ENCODE peak calls at places on chromosomes 1 and 21, in ten cellular contexts. S is ovary; L is WERI-Rb-1; U is OCI-LY7; H is lower lobe of right lung; Z is fibroblast of mammary gland; G is fibroblast of lung; X is left ventricle myocardium inferior; O is CD4-positive, alpha-beta T cell; C is progenitor cell of endocrine pancreas. R is an unnamed sample.

GRCh38 chr21:37658994-37659458 is 257.2 kb downstream of the KCNJ6 start:
- DNase-seq in L (no peak), U (no peak), O (no peak), S (no peak), Z (peak), C (no peak), H (no peak), G (peak), X (no peak), R (no peak)

GRCh38 chr1:228921473-228921872 is 186.2 kb downstream of the RHOU start:
- DNase-seq in L (no peak), Z (no peak), U (no peak), S (no peak), O (no peak), C (no peak), G (no peak), H (peak), X (no peak), R (no peak)

GRCh38 chr1:81304187-81304586 is 496.5 kb upstream of the ADGRL2 start:
- DNase-seq in S (no peak), C (no peak), U (no peak), X (no peak), O (no peak), Z (peak), H (no peak), L (no peak), G (peak), R (no peak)

GRCh38 chr21:33228455-33228854 is 1.3 kb upstream of the IFNAR2 start:
- DNase-seq in Z (no peak), L (no peak), O (no peak), X (no peak), U (no peak), H (no peak), S (no peak), C (no peak), G (no peak), R (no peak)

GRCh38 chr21:46274797-46275390 is 10.5 kb downstream of the MCM3AP start:
- DNase-seq in S (no peak), G (no peak), L (no peak), Z (no peak), C (no peak), U (no peak), X (no peak), H (no peak), O (no peak), R (no peak)

GRCh38 chr1:224769987-224770693 is 154.0 kb downstream of the CNIH3 start:
- DNase-seq in H (no peak), G (peak), S (no peak), Z (peak), X (no peak), O (no peak), L (no peak), U (no peak), C (no peak), R (no peak)

GRCh38 chr1:209772116-209772515 is 12.2 kb downstream of the C1orf74 start:
- DNase-seq in H (no peak), Z (no peak), X (no peak), S (no peak), O (no peak), L (peak), U (no peak), C (no peak), G (no peak), R (no peak)

GRCh38 chr1:169113613-169114119 is 7.2 kb downstream of the ATP1B1 start:
- DNase-seq in S (no peak), U (peak), X (no peak), C (no peak), G (peak), Z (peak), H (no peak), L (no peak), O (no peak), R (no peak)

GRCh38 chr1:3198371-3199287 is 129.6 kb downstream of the PRDM16 start:
- DNase-seq in C (no peak), O (no peak), U (no peak), S (no peak), G (no peak), Z (no peak), L (peak), X (no peak), H (no peak), R (no peak)

GRCh38 chr1:118986839-118987430 is 1.2 kb downstream of the TBX15 start:
- DNase-seq in H (no peak), S (no peak), C (no peak), O (no peak), L (no peak), U (no peak), G (no peak), Z (no peak), X (no peak), R (peak)

GRCh38 chr1:30234091-30234490 is 489.3 kb downstream of the MATN1 start:
- DNase-seq in S (no peak), U (no peak), G (no peak), L (no peak), Z (no peak), C (no peak), O (no peak), H (no peak), X (no peak), R (no peak)

GRCh38 chr1:187948170-187948794 is 1119.5 kb downstream of the PLA2G4A start:
- DNase-seq in Z (no peak), S (no peak), X (no peak), G (no peak), U (no peak), H (no peak), C (no peak), L (no peak), O (no peak), R (no peak)

GRCh38 chr1:187947359-187947758 is 1118.6 kb downstream of the PLA2G4A start:
- DNase-seq in C (no peak), G (no peak), U (no peak), X (no peak), Z (no peak), L (no peak), H (no peak), S (no peak), O (no peak), R (no peak)

GRCh38 chr1:187938092-187938491 is 1109.3 kb downstream of the PLA2G4A start:
- DNase-seq in G (no peak), S (no peak), O (no peak), H (no peak), C (no peak), L (no peak), Z (no peak), X (no peak), U (no peak), R (no peak)

GRCh38 chr1:187942986-187943385 is 1114.2 kb downstream of the PLA2G4A start:
- DNase-seq in Z (no peak), C (no peak), G (no peak), H (no peak), U (no peak), O (no peak), S (no peak), X (no peak), L (no peak), R (no peak)

DNA sequence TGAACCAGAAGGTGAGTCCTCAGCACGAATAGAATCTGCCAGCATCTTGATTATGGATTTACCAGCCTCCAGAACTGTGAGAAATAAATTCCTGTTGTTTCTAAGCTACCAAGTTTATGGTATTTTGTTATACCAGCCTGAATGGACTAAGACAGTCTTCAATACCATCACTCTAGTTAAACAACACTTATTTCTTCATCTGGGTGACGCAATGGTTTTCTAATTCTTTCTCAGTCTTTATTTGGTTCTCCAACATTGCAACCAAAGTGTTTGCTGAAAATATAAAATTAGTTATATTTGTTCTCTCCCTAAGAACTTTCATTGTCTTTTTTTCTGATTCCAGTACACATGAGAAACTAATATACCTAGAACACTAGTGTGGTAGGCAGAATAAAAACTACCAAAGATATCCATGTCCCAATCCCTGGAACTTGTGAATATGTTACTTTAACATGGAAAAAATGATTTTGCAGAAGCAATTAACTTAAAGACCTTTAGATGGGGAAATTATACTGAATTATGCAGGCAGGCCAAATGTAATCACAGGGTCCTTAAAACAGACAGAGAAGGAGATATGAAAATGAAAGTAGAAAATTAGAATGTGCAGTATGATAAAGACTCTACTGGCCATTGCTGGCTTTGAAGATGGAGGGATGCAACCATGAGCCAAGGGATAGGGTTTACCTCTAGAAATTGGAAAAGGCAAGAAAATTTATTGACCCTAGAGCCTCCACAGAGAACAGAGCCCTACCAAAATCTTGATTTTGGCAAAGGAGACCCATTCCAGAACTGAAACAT is 1115.1 kb downstream of the PLA2G4A start:
- DNase-seq in L (no peak), O (no peak), C (no peak), Z (no peak), X (no peak), S (no peak), G (peak), U (no peak), H (no peak), R (no peak)
- TF ChIP-seq CTCF in L (no peak), O (no peak), C (no peak), Z (no peak), X (no peak), S (no peak), G (no peak), U (no peak), H (no peak), R (no peak)

GRCh38 chr1:23804183-23804582 is 3.6 kb upstream of the GALE start:
- DNase-seq in U (no peak), G (no peak), S (no peak), H (no peak), C (no peak), L (no peak), Z (no peak), X (no peak), O (no peak), R (no peak)
- TF ChIP-seq CTCF in U (peak), G (no peak), S (no peak), H (peak), C (peak), L (peak), Z (peak), X (no peak), O (no peak), R (no peak)

DNA sequence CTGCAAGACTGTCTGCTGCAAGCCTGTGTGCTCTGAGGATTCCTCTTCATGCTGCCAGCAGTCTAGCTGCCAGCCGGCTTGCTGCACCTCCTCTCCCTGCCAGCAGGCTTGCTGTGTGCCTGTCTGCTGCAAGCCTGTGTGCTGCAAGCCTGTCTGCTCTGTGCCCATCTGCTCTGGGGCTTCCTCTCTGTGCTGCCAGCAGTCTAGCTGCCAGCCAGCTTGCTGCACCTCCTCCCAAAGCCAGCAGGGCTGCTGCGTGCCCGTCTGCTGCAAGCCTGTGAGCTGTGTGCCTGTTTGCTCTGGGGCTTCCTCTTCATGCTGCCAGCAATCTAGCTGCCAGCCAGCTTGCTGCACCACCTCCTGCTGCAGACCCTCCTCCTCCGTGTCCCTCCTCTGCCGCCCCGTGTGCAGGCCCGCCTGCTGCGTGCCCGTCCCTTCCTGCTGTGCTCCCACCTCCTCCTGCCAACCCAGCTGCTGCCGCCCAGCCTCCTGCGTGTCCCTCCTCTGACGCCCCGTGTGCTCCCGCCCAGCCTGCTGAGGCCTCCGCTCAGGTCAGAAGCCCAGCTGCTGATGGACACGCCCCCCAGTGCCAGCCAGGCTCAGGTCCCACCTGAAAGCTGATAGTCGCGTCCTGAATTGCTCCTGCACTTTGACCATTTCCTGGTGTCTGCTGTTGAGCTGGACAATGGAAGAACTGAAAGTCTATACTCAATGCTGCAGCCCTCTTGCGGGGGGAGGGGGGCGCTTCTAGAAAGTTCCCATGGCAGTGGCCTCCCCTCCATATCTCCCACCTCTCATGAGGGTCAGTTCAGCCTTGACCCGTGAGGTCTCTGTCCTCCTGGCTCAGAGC is 1.2 kb downstream of the KRTAP10-4 start:
- DNase-seq in S (no peak), Z (no peak), C (no peak), X (no peak), O (no peak), H (peak), L (no peak), G (no peak), U (no peak), R (peak)
- TF ChIP-seq CTCF in S (no peak), Z (no peak), C (no peak), X (no peak), O (no peak), H (no peak), L (peak), G (no peak), U (no peak), R (no peak)

GRCh38 chr1:179601093-179601492 is 9.5 kb downstream of the TDRD5 start:
- DNase-seq in C (no peak), U (no peak), S (no peak), L (no peak), Z (no peak), G (no peak), H (no peak), O (no peak), X (no peak), R (no peak)

GRCh38 chr1:179598631-179599030 is 7.0 kb downstream of the TDRD5 start:
- DNase-seq in S (no peak), C (no peak), X (no peak), U (peak), O (no peak), H (no peak), G (no peak), L (no peak), Z (no peak), R (no peak)

DNA sequence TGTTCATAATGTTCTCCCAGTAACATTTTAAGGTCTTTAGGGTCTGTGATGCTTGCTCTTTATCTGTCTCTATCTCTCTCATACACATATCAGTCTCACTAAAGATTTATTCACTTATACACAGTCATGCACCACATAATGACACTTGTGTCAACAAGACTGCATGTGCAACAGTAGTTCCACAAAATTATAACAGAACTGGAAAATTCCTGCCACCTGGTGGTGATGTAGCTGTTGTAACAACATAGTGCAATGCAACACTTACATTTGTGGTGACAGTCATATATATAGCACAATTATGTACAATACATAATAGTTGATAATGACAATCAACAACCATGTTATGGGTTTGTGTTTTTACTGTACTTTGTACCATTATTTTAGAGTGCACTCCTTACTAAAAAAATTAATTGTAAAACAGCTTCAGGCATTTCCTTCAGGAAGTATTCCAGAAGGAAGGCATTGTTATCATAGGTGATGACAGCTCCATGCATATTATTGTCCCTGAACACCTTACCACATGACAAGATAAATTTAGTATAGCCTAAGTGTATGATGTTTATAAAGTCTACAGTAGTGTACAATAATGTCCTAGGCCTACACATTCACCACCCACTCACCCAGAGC is 8.1 kb downstream of the TDRD5 start:
- DNase-seq in O (no peak), G (peak), X (no peak), S (no peak), C (no peak), U (peak), L (peak), H (no peak), Z (peak), R (no peak)
- TF ChIP-seq CTCF in O (no peak), G (peak), X (peak), S (no peak), C (peak), U (peak), L (peak), H (peak), Z (peak), R (peak)

DNA sequence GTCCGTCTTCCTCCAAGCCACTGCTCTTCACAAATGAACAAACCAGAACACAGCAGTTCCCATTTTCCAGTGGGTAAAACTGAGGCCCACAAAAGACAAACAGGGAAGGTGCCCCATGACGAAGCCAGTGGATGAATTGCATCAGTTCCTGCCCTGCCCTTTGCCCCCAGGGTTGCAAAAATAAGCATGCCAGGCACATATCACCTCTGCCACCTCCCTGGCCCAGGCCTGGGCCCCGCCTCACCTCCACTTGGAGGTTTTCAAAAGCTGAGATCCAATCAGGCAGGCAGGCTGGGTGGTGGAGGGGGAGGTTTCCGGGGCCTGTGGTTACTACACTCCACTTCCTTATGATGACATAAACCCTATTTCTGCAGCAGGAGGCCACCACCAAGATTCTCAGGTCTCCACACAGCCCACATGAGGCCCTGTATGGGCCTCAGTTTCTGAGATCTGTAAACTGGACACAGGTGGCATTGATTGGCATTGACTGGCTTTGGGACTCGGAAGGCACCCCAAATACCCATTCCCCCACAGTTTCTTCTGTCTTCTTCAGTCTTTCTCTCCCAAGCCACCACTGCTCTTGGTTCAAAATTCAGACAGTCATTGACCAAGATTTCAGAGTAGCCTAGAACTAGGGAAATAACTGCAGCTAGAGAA is 4.1 kb downstream of the KIF21B start:
- DNase-seq in Z (peak), O (peak), U (peak), S (no peak), L (peak), C (no peak), G (peak), X (peak), H (peak), R (peak)
- TF ChIP-seq CTCF in Z (no peak), O (no peak), U (no peak), S (no peak), L (no peak), C (no peak), G (no peak), X (no peak), H (no peak), R (no peak)

DNA sequence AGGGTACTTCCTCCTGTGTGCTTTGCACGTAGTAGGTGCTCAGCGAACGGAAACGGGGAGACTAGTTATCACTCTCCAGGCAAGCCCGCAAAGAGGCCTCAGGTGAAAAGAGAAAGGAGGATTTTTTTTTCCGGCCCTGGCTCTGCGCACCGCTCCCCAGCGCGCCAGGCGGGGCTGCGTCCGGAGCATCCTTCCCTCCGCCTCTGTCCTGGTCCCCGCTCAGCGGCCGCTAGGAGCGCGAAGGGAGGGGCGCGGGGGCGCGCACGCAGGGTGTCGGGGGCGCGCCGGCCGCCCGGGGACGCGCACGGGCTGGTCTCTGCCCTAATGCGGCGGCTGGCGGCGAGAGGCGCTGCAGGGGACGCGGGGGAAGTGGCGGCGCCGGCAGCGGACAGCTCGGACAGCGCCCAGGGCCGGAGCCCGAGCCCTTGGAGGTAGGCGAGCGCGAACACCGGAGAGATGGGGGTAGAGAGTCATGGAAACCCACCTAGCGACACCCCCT is 42.3 kb upstream of the NFASC start:
- DNase-seq in H (peak), O (no peak), S (peak), C (peak), L (peak), G (no peak), X (peak), Z (peak), U (no peak), R (no peak)
- TF ChIP-seq CTCF in H (no peak), O (no peak), S (peak), C (no peak), L (peak), G (no peak), X (peak), Z (no peak), U (no peak), R (no peak)

GRCh38 chr1:176878750-176879536 is 285.6 kb downstream of the ASTN1 start:
- DNase-seq in G (no peak), X (no peak), S (no peak), O (no peak), Z (no peak), H (no peak), U (peak), L (peak), C (no peak), R (no peak)
- TF ChIP-seq CTCF in G (no peak), X (peak), S (no peak), O (no peak), Z (no peak), H (no peak), U (peak), L (peak), C (peak), R (no peak)

DNA sequence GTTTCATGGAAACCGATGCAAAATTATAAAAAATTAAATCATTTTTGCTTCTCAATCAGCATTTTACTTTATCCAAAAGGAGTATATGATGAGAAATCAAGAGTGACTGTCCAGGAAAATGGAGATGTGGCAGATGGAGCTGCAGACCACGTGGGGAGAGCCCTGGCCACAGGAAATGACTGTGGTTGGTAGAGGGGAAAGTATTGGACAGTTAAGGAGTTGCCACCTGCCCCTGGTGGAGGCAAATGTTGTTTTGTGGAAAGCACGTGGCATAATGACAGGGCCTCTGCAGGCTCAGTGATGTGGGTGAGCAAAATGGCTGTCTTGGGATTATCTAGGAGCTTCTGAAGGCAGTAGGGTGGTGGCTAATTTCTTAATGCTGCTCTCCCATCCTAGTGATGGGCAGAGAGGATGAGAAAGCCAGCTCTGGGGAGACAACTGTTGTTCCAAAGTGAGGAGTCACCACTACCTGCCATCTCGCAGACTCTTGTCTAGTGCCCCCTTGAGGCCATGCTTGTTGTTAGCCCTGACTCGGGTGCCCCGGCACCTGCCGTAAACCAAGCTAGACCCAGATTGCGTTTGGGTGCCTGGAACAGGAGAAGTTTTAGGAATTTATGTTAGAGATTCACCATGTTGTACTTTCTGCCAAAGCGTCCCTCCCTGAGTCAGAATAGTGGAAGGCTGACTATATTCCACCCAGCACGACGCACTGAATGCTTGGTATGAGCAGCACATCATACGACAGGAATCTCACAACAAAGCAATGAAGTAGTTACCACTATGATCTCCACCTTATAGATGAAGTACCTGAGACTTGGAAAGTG is 144.0 kb downstream of the ROR1 start:
- DNase-seq in C (no peak), L (peak), G (no peak), O (no peak), U (peak), S (no peak), H (no peak), Z (peak), X (no peak), R (no peak)
- TF ChIP-seq CTCF in C (peak), L (peak), G (peak), O (no peak), U (peak), S (no peak), H (no peak), Z (peak), X (peak), R (no peak)

R was measured in GM10248.